ENCODE peak calls at places on chromosomes 5 and 9, in eight cellular contexts. I is esophagus squamous epithelium, R is IMR-90, O is vagina, M is right lobe of liver, T is sigmoid colon, H is ovary, V is lower leg skin. L is an unnamed sample.

GRCh38 chr9:89315482-89315881 is 2.8 kb upstream of the SECISBP2 start:
- DNase-seq in V (no peak), R (no peak), M (no peak), I (no peak), H (no peak), T (no peak), O (no peak), L (no peak)

GRCh38 chr5:153276151-153276550 is 214.3 kb upstream of the GRIA1 start:
- DNase-seq in H (no peak), I (no peak), V (no peak), O (no peak), M (no peak), T (no peak), R (no peak), L (no peak)

GRCh38 chr9:99090366-99091130 is 14.4 kb upstream of the TGFBR1 start:
- DNase-seq in V (no peak), O (no peak), M (no peak), I (no peak), H (no peak), T (no peak), R (no peak), L (no peak)

GRCh38 chr5:179758905-179759304 is 26.3 kb downstream of the MAML1 start:
- DNase-seq in H (no peak), R (no peak), I (no peak), T (no peak), M (no peak), O (no peak), V (no peak), L (no peak)

GRCh38 chr5:118548761-118549160 is 439.6 kb downstream of the DTWD2 start:
- DNase-seq in H (no peak), M (no peak), V (no peak), T (no peak), I (no peak), O (no peak), R (peak), L (no peak)

GRCh38 chr9:135358161-135358940 is 121.2 kb upstream of the PPP1R26 start:
- DNase-seq in R (no peak), H (no peak), M (no peak), O (no peak), I (no peak), T (no peak), V (no peak), L (no peak)

GRCh38 chr5:130995254-130995515 is 169.9 kb downstream of the HINT1 start:
- DNase-seq in T (no peak), I (no peak), V (no peak), M (no peak), O (no peak), H (no peak), R (no peak), L (no peak)

GRCh38 chr9:114156658-114157421 is 1.5 kb downstream of the COL27A1 start:
- DNase-seq in T (peak), V (peak), H (peak), O (no peak), M (peak), R (peak), I (no peak), L (peak)

GRCh38 chr9:93235278-93235960 is 51.5 kb downstream of the WNK2 start:
- DNase-seq in R (no peak), V (no peak), T (no peak), M (no peak), I (no peak), O (no peak), H (no peak), L (no peak)

GRCh38 chr5:139755892-139756671 is 39.5 kb upstream of the PSD2 start:
- DNase-seq in T (no peak), R (no peak), H (no peak), I (no peak), V (no peak), O (no peak), M (no peak), L (no peak)

GRCh38 chr5:126801992-126802294 is 25.0 kb downstream of the LMNB1 start:
- DNase-seq in M (no peak), O (no peak), V (no peak), H (no peak), R (peak), I (no peak), T (no peak), L (no peak)

GRCh38 chr5:4873656-4874055 is 266.5 kb upstream of the ADAMTS16 start:
- DNase-seq in R (no peak), T (no peak), O (no peak), H (no peak), I (no peak), M (no peak), V (no peak), L (no peak)

GRCh38 chr5:134489227-134489944 is 36.1 kb upstream of the JADE2 start:
- DNase-seq in H (no peak), R (no peak), M (no peak), O (no peak), T (no peak), V (peak), I (no peak), L (no peak)

GRCh38 chr9:86925686-86926085 is 21.6 kb downstream of the GAS1 start:
- DNase-seq in I (no peak), M (no peak), H (no peak), O (no peak), R (peak), T (no peak), V (no peak), L (no peak)

GRCh38 chr9:69324549-69325401 is at the start of gene ENTREP1:
- DNase-seq in I (no peak), M (peak), R (no peak), T (peak), O (no peak), H (peak), V (peak), L (peak)

GRCh38 chr5:68141494-68141893 is 74.1 kb upstream of the PIK3R1 start:
- DNase-seq in M (peak), R (peak), I (no peak), O (no peak), V (no peak), T (no peak), H (no peak), L (no peak)

DNA sequence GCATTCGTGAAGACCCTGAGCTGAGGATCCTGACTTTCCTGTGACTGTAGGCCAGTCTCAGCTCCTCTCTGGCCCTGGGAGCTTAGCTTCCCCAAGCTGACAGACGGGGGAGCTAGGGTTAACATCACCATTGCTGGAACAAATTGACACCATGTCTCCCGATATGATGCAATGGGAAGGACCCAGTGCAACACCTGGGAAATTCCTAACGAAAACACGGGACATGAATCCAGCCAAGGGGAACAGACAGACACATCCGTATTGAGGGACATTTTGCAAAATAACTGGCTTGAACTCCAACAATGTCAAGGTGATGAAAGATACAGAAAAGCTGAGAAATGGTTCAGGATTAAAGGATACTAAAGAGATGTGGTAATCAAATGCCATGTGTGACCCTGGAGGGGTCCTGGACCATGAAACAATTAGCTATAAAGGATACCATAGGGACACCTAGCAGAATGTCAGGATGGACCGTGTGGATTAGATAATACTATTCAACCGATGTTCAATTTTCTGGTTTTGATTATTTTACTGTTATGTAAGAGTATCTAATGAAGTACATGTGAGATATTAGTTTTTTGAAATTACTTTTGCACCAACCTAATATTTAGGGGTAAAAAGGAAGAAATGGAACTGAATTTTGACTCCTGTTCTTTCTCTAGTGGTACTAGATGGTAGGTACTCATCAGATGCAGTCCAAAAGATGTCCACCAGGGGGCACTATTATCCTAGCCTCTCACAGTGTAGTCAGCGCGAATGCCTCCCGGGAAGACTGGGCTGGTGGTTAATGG is 52.7 kb downstream of the NDST1 start:
- DNase-seq in M (no peak), H (peak), V (peak), I (peak), R (peak), T (peak), O (no peak), L (peak)
- TF ChIP-seq POLR2A in M (no peak), H (no peak), V (no peak), I (no peak), R (no peak), T (no peak), O (peak), L (no peak)

DNA sequence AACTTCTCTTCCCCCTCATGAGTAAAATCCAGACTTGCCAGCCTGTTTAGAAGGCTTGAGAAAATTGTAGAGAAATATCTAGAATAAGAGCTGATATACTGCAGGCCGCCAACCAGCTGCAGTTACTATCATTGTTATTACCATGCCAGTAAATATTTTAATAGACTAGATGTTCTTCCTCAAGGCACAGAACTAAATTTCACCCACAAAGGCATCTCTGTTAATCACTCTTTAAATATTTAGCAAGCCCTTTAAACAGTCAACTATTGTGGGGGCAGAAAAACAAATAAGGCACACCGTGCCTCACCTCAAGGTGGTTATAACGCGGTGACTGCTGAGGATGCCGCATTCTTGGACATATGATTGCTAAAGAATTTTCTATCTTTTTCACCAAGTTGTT is 147.0 kb downstream of the SPOCK1 start:
- DNase-seq in T (no peak), R (no peak), M (no peak), I (no peak), V (no peak), O (no peak), H (no peak), L (no peak)
- TF ChIP-seq CTCF in T (no peak), R (no peak), M (no peak), I (no peak), V (no peak), O (no peak), H (no peak), L (no peak)

DNA sequence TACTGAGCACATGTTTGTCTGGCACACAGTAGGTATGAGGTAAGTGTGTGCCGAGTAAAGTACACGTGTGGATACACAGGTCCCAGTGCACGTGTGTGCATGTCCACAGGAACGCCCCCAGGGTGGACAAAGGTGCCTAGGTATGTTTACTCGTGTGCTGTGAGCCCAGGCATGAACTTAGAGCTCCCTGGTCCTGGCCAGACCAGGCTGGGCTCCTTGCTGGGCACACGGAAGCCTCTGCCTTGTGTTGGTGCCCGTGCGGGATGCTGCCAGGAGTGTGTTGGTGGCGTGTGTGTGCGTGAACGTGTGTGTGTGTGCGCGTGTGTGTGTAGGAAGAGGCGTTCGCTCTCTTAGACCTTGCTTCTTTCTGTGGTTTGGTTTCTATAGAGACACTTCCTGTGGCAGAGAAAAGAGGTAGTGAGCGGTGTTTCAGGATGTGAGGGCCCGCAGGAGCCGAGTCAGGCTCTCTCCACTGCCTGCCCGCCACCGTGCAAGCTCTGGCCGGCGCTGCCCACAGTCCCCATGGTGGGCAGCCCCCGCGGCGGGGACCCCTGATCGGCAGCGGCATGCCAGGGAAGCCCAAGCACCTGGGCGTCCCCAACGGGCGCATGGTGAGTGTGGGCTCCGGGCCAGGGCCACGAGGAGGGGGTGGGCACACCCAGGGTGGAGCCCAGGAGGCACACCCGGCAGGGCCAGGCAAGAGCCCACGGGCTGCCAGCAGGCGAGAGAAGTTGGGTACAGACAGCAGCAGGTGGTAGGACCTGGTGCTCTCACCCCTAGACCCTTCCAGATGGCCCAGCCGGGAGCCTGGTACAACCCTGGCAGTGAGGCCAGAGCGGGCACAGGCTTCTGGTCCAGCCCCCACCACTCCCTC is at the start of gene RGS14:
- DNase-seq in I (no peak), T (no peak), H (no peak), M (peak), V (peak), O (no peak), R (peak), L (no peak)
- H3K4me3 ChIP-seq in I (peak), T (peak), H (peak), M (peak), V (peak), O (peak), R (no peak), L (no peak)

GRCh38 chr9:124869466-124869985 is 7.6 kb downstream of the ARPC5L start:
- DNase-seq in I (no peak), O (no peak), R (no peak), T (no peak), V (peak), M (peak), H (no peak), L (peak)

GRCh38 chr9:124870723-124871122 is 8.8 kb downstream of the ARPC5L start:
- DNase-seq in I (no peak), R (no peak), V (no peak), H (no peak), M (no peak), T (no peak), O (no peak), L (no peak)

GRCh38 chr9:124871156-124871561 is 9.2 kb downstream of the ARPC5L start:
- DNase-seq in I (no peak), M (no peak), H (no peak), T (no peak), V (no peak), O (no peak), R (no peak), L (no peak)

GRCh38 chr9:124869986-124870560 is 8.1 kb downstream of the ARPC5L start:
- DNase-seq in V (no peak), I (peak), T (no peak), M (peak), R (peak), H (no peak), O (no peak), L (no peak)

GRCh38 chr9:124868511-124869465 is 6.9 kb downstream of the ARPC5L start:
- DNase-seq in H (peak), I (no peak), M (peak), T (peak), R (peak), V (peak), O (no peak), L (peak)
- TF ChIP-seq POLR2A in H (peak), I (peak), M (peak), T (peak), R (peak), V (peak), O (peak), L (peak)

DNA sequence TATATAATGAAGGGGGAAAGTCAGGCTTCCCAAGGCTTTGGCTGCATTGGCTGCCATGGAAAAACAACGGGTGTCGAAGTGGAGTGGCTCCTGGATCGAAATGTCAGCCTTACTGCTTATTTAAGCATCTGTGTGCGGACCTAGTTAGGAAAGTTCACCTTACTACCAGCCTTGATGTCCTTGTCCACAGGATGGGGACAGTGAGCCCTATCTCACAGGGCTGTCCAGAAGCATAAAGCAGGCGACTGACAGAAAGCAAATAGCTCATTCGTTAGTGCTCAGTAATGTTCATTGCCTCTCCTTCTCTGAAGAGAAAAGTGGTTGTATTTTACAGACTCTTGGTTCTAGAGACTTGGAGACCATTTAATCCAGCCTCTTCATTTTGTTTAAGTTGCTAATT is 81.5 kb upstream of the NIPAL4 start:
- DNase-seq in V (no peak), R (no peak), T (no peak), O (peak), I (no peak), H (no peak), M (no peak), L (no peak)
- TF ChIP-seq CTCF in V (no peak), R (no peak), T (no peak), O (no peak), I (no peak), H (no peak), M (no peak), L (no peak)

GRCh38 chr9:17531642-17532254 is 47.1 kb upstream of the SH3GL2 start:
- DNase-seq in I (no peak), M (no peak), O (no peak), V (no peak), H (no peak), T (no peak), R (peak), L (no peak)
- H3K4me3 ChIP-seq in I (no peak), M (no peak), O (no peak), V (no peak), H (no peak), T (no peak), R (peak), L (no peak)

DNA sequence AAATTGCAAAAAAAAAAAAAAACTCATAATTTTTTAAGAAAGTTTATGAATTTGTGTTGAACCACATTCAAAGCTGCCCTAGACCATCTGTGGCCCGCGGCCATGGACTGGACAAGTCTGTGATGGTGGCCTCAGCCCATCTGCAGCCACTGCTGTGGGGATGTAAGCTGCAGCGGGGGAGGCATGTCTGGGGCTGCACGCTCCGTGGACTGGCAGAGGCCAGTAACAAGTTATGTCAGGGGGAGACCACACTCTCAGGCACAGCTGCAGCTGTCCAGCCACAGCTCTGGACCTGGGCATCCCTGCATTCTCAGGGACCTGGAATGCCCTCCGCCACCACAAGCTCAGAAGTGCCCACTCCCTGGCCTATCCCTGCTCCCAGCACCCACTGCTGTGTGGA is 1272.3 kb upstream of the CDH9 start:
- DNase-seq in R (no peak), O (no peak), M (no peak), I (no peak), T (no peak), V (no peak), H (no peak), L (no peak)
- TF ChIP-seq POLR2A in R (no peak), O (no peak), M (no peak), I (no peak), T (no peak), V (no peak), H (no peak), L (no peak)

DNA sequence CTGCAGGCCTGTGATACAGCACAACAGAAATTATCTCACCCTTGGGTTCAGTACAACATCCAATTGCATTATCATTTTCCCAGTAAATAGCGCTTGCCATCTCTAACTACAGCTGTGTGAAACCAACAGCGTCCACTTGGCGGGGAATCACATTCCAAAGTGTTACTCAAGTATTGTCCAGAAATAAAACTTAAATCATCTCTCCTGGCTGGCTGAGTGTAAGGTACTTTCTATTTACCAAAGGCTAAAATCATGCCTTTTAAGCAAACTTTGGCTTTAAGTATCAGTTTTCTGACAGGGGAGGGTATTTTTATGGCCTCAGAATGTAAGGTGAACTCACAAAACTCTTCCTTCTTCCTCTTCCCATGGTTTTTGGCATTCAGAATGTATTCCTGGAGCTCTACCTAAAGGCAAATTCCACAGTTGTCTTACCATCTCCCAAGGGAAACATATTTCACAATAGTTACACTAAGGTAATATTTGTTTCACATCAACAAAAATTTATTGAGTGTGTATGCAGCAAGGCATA is 205.6 kb upstream of the MPDZ start:
- DNase-seq in R (peak), T (peak), M (no peak), O (no peak), V (no peak), I (no peak), H (peak), L (peak)
- TF ChIP-seq CTCF in R (no peak), T (no peak), M (no peak), O (peak), V (no peak), I (no peak), H (no peak), L (no peak)

GRCh38 chr5:150945947-150946346 is 41.2 kb upstream of the ZNF300 start:
- DNase-seq in T (no peak), H (peak), R (no peak), V (no peak), O (no peak), I (no peak), M (no peak), L (no peak)
- H3K4me3 ChIP-seq in T (peak), H (peak), R (peak), V (peak), O (peak), I (peak), M (no peak), L (peak)

L was measured in heart left ventricle.